ENCODE peak calls at places on chromosomes 13 and 19, in nine cellular contexts. L is ascending aorta; T is H1; X is ovary; J is IMR-90; A is breast epithelium; U is prostate gland; O is psoas muscle; K is CD4-positive, alpha-beta T cell. B is an unnamed sample.

GRCh38 chr19:8666814-8667405 is 31.7 kb downstream of the ACTL9 start:
- DNase-seq in L (no peak), T (no peak), X (no peak), J (no peak), A (no peak), U (no peak), O (no peak), K (no peak), B (no peak)

GRCh38 chr13:51814071-51814470 is 10.1 kb upstream of the DHRS12 start:
- DNase-seq in L (no peak), T (no peak), X (no peak), J (no peak), A (no peak), U (no peak), O (no peak), K (no peak), B (no peak)

GRCh38 chr13:71460179-71460578 is 406.8 kb downstream of the DACH1 start:
- DNase-seq in L (no peak), T (no peak), X (no peak), J (no peak), A (no peak), U (no peak), O (no peak), K (no peak), B (no peak)

GRCh38 chr19:2428027-2428690 is 773 bp upstream of the TIMM13 start:
- DNase-seq in L (no peak), T (peak), X (peak), J (peak), A (peak), U (peak), O (peak), K (no peak), B (no peak)

GRCh38 chr19:15249912-15250634 is 17.8 kb upstream of the EPHX3 start:
- DNase-seq in L (no peak), T (no peak), X (peak), J (peak), A (peak), U (no peak), O (peak), K (no peak), B (peak)

GRCh38 chr13:50400035-50400726 is 384.9 kb downstream of the KCNRG start:
- DNase-seq in L (no peak), T (no peak), X (no peak), J (peak), A (no peak), U (no peak), O (no peak), K (no peak), B (peak)

GRCh38 chr13:112785419-112785856 is 95.6 kb downstream of the ATP11A start:
- DNase-seq in L (no peak), T (no peak), X (peak), J (no peak), A (no peak), U (no peak), O (no peak), K (peak), B (no peak)

GRCh38 chr13:49791214-49791752 is 1.2 kb downstream of the KPNA3 start:
- DNase-seq in L (no peak), T (no peak), X (no peak), J (peak), A (no peak), U (peak), O (no peak), K (no peak), B (no peak)

GRCh38 chr13:72255908-72256307 is 388.9 kb upstream of the DACH1 start:
- DNase-seq in L (no peak), T (peak), X (no peak), J (no peak), A (no peak), U (peak), O (no peak), K (no peak), B (no peak)

GRCh38 chr13:56670563-56670962 is 470.2 kb upstream of the PRR20A start:
- DNase-seq in L (no peak), T (no peak), X (no peak), J (no peak), A (no peak), U (no peak), O (no peak), K (no peak), B (no peak)

GRCh38 chr19:13997637-13997962 is 8.5 kb downstream of the RFX1 start:
- DNase-seq in L (no peak), T (no peak), X (no peak), J (no peak), A (no peak), U (no peak), O (no peak), K (no peak), B (no peak)

GRCh38 chr19:2888739-2889224 is 11.9 kb upstream of the ZNF57 start:
- DNase-seq in L (no peak), T (no peak), X (peak), J (no peak), A (peak), U (no peak), O (peak), K (peak), B (no peak)

GRCh38 chr13:28489975-28490550 is 4.9 kb downstream of the FLT1 start:
- DNase-seq in L (no peak), T (no peak), X (no peak), J (no peak), A (no peak), U (no peak), O (no peak), K (no peak), B (no peak)

DNA sequence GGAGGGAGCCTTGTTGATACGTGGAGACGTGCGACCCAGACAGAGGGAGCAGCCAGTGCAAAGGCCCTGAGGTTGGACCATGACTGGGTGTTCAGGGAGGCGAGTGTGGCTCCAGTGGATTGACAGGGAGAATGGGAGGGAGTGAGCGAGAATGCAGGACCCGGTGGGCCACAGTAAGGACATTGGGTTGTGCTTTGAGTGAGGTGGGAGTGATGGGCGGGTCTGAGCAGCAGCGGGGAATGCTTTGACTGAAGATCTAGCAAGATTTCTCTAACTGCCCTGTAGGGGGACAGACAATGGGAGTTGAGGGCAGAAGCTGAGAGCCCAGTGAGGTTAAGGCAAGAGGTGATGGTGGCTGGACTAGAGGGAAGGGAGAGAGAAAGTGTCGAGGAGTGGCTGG is 7.7 kb upstream of the NANOS2 start:
- DNase-seq in L (no peak), T (peak), X (no peak), J (no peak), A (no peak), U (no peak), O (peak), K (no peak), B (no peak)
- TF ChIP-seq CTCF in L (no peak), T (peak), X (no peak), J (peak), A (no peak), U (no peak), O (no peak), K (no peak), B (no peak)

GRCh38 chr19:16566702-16567101 is 5.5 kb downstream of the SLC35E1 start:
- DNase-seq in L (no peak), T (no peak), X (no peak), J (no peak), A (no peak), U (no peak), O (no peak), K (no peak), B (no peak)
- H3K27ac ChIP-seq in L (no peak), T (no peak), X (no peak), J (no peak), A (peak), U (peak), O (peak), K (peak), B (no peak)

GRCh38 chr19:30395283-30395682 is 23.1 kb downstream of the ZNF536 start:
- DNase-seq in L (no peak), T (no peak), X (no peak), J (no peak), A (no peak), U (no peak), O (no peak), K (no peak), B (no peak)
- TF ChIP-seq CTCF in L (no peak), T (no peak), X (no peak), J (no peak), A (no peak), U (no peak), O (no peak), K (no peak), B (no peak)

GRCh38 chr13:24654741-24655140 is 25.5 kb upstream of the ATP12A start:
- DNase-seq in L (no peak), T (no peak), X (no peak), J (peak), A (no peak), U (no peak), O (no peak), K (no peak), B (no peak)
- H3K27ac ChIP-seq in L (no peak), T (no peak), X (no peak), J (no peak), A (no peak), U (no peak), O (no peak), K (no peak), B (no peak)